ENCODE peak calls at places on chromosomes 11 and 22, in eight cellular contexts. B, C, H, A, U, F, L and Y are unnamed samples.

GRCh38 chr11:37504066-37504611 is 906.1 kb upstream of the RAG2 start:
- DNase-seq in U (no peak), F (no peak), A (peak; percentile 78), C (no peak), B (peak; percentile 84), H (peak; percentile 94), L (no peak), Y (no peak)

GRCh38 chr22:39452740-39453040 is 4.1 kb upstream of the MGAT3 start:
- DNase-seq in F (no peak), L (no peak), B (no peak), A (peak; percentile 25), C (no peak), U (no peak), H (no peak), Y (no peak)

GRCh38 chr22:29043906-29044575 is 17.6 kb downstream of the C22orf31 start:
- DNase-seq in U (no peak), C (no peak), B (peak; percentile 11), F (no peak), L (no peak), H (peak; percentile 62), A (peak; percentile 76), Y (no peak)

GRCh38 chr22:47154621-47155081 is 392.2 kb downstream of the TBC1D22A start:
- DNase-seq in F (no peak), U (no peak), A (peak; percentile 79), C (no peak), B (no peak), L (no peak), H (no peak), Y (no peak)

GRCh38 chr11:38791346-38791961 is 2193.4 kb upstream of the RAG2 start:
- DNase-seq in F (peak; percentile 42), U (no peak), L (no peak), C (no peak), A (peak; percentile 82), H (peak; percentile 63), B (peak; percentile 66), Y (no peak)

GRCh38 chr22:32469799-32470212 is 4.8 kb upstream of the FBXO7 start:
- DNase-seq in F (no peak), L (no peak), U (no peak), H (peak; percentile 86), C (no peak), A (peak; percentile 50), B (peak; percentile 76), Y (no peak)

GRCh38 chr22:40323681-40324083 is 22.6 kb upstream of the ADSL start:
- DNase-seq in L (peak; percentile 22), B (no peak), F (no peak), A (no peak), H (no peak), U (peak; percentile 16), C (no peak), Y (no peak)

GRCh38 chr11:6794637-6795036 is 4.9 kb downstream of the OR6A2 start:
- DNase-seq in B (no peak), F (no peak), C (no peak), H (no peak), L (no peak), U (no peak), A (no peak), Y (no peak)

GRCh38 chr11:130829801-130830562 is 86.3 kb downstream of the SNX19 start:
- DNase-seq in F (peak; percentile 54), H (no peak), C (no peak), U (no peak), L (no peak), A (peak; percentile 46), B (no peak), Y (no peak)

GRCh38 chr11:134333312-134333711 is 1.5 kb downstream of the GLB1L2 start:
- DNase-seq in H (no peak), A (peak; percentile 21), B (no peak), U (no peak), F (no peak), C (no peak), L (no peak), Y (no peak)

GRCh38 chr22:36301384-36301828 is 48.5 kb downstream of the APOL1 start:
- DNase-seq in A (peak; percentile 71), L (peak; percentile 81), F (peak; percentile 75), U (peak; percentile 89), H (peak; percentile 52), C (peak; percentile 72), B (peak; percentile 36), Y (peak; percentile 79)

GRCh38 chr11:65745049-65745448 is 24.5 kb upstream of the RNASEH2C start:
- DNase-seq in H (no peak), U (no peak), C (no peak), B (no peak), F (no peak), A (no peak), L (no peak), Y (no peak)

GRCh38 chr11:65743928-65744698 is 23.5 kb upstream of the RNASEH2C start:
- DNase-seq in U (no peak), B (no peak), C (no peak), H (no peak), A (peak; percentile 54), L (no peak), F (no peak), Y (no peak)

GRCh38 chr11:65742353-65742752 is 21.8 kb upstream of the RNASEH2C start:
- DNase-seq in H (no peak), B (no peak), F (no peak), L (no peak), C (no peak), U (no peak), A (no peak), Y (no peak)

GRCh38 chr11:65741185-65741584 is 20.6 kb upstream of the RNASEH2C start:
- DNase-seq in F (no peak), B (no peak), U (no peak), H (no peak), L (no peak), C (no peak), A (no peak), Y (no peak)

GRCh38 chr11:65744699-65745042 is 24.1 kb upstream of the RNASEH2C start:
- DNase-seq in F (no peak), B (no peak), A (no peak), L (no peak), H (no peak), C (no peak), U (no peak), Y (no peak)
- TF ChIP-seq CTCF in F (no peak), B (no peak), A (no peak), L (no peak), H (no peak), C (no peak), U (no peak), Y (no peak)

GRCh38 chr11:12761029-12761428 is 86.8 kb downstream of the TEAD1 start:
- DNase-seq in F (no peak), U (no peak), C (no peak), B (peak; percentile 45), L (no peak), A (peak; percentile 51), H (peak; percentile 44), Y (no peak)
- TF ChIP-seq CTCF in F (no peak), U (no peak), C (no peak), B (peak; percentile 80), L (no peak), A (peak; percentile 49), H (peak; percentile 74), Y (no peak)

DNA sequence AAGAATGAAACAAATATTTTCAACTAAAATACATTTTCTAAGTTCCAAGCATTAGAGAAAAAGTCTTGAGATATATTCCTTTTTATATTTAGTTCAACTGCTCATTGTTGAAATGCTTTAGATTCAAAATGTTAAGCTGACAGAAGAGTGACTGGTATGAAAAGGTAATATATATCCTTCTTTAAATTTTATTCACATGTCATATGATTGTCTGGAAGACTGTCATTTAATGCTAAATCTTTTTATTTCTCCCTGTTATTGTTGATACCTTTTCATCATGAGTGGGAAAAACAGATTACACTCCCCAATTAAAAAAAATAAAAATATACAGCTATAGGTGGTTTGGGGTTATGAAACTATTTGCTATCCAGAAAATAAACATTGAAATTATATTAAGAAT is 965.4 kb downstream of the JRKL start:
- DNase-seq in H (no peak), B (no peak), U (no peak), L (no peak), F (no peak), C (no peak), A (no peak), Y (no peak)
- TF ChIP-seq CTCF in H (no peak), B (no peak), U (no peak), L (no peak), F (no peak), C (no peak), A (no peak), Y (no peak)

GRCh38 chr22:42549329-42550060 is 4.3 kb upstream of the SERHL2 start:
- DNase-seq in L (no peak), F (no peak), H (no peak), A (no peak), B (no peak), U (no peak), C (no peak), Y (no peak)
- TF ChIP-seq CTCF in L (no peak), F (no peak), H (no peak), A (no peak), B (no peak), U (no peak), C (no peak), Y (no peak)